ENCODE peak calls at places on chromosomes 3 and 15, in five cellular contexts. One of them, this sample, is unnamed.

GRCh38 chr3:12877040-12877439 is 35.7 kb upstream of the RPL32 start:
- DNase-seq in endothelial cell of umbilical vein: no peak
- DNase-seq in neural progenitor cell: no peak
- DNase-seq in fibroblast of lung: no peak
- DNase-seq in K562: no peak
- DNase-seq in this sample: no peak

GRCh38 chr3:180657094-180657493 is 22.2 kb downstream of the CCDC39 start:
- DNase-seq in endothelial cell of umbilical vein: no peak
- DNase-seq in neural progenitor cell: no peak
- DNase-seq in fibroblast of lung: no peak
- DNase-seq in K562: no peak
- DNase-seq in this sample: no peak

GRCh38 chr15:33099213-33099612 is 95.3 kb downstream of the FMN1 start:
- DNase-seq in endothelial cell of umbilical vein: no peak
- DNase-seq in neural progenitor cell: no peak
- DNase-seq in fibroblast of lung: no peak
- DNase-seq in K562: no peak
- DNase-seq in this sample: no peak

GRCh38 chr15:51425517-51426033 is 84.1 kb downstream of the GLDN start:
- DNase-seq in endothelial cell of umbilical vein: peak; percentile 5
- DNase-seq in neural progenitor cell: no peak
- DNase-seq in fibroblast of lung: no peak
- DNase-seq in K562: no peak
- DNase-seq in this sample: no peak

GRCh38 chr3:112653881-112654300 is 12.9 kb upstream of the CCDC80 start:
- DNase-seq in endothelial cell of umbilical vein: no peak
- DNase-seq in neural progenitor cell: no peak
- DNase-seq in fibroblast of lung: peak; percentile 96
- DNase-seq in K562: no peak
- DNase-seq in this sample: peak; percentile 52

GRCh38 chr3:57917611-57918010 is 90.6 kb upstream of the FLNB start:
- DNase-seq in endothelial cell of umbilical vein: no peak
- DNase-seq in neural progenitor cell: no peak
- DNase-seq in fibroblast of lung: peak; percentile 11
- DNase-seq in K562: no peak
- DNase-seq in this sample: no peak

GRCh38 chr3:124663690-124664089 is 66.6 kb upstream of the UMPS start:
- DNase-seq in endothelial cell of umbilical vein: no peak
- DNase-seq in neural progenitor cell: no peak
- DNase-seq in fibroblast of lung: no peak
- DNase-seq in K562: no peak
- DNase-seq in this sample: no peak

GRCh38 chr3:150410311-150411105 is 2.4 kb downstream of the TSC22D2 start:
- DNase-seq in endothelial cell of umbilical vein: peak; percentile 46
- DNase-seq in neural progenitor cell: peak; percentile 43
- DNase-seq in fibroblast of lung: peak; percentile 36
- DNase-seq in K562: no peak
- DNase-seq in this sample: no peak

GRCh38 chr3:177657243-177657642 is 460.0 kb upstream of the TBL1XR1 start:
- DNase-seq in endothelial cell of umbilical vein: no peak
- DNase-seq in neural progenitor cell: no peak
- DNase-seq in fibroblast of lung: no peak
- DNase-seq in K562: no peak
- DNase-seq in this sample: no peak

GRCh38 chr3:101574388-101575156 is 592 bp downstream of the PCNP start:
- DNase-seq in endothelial cell of umbilical vein: peak; percentile 66
- DNase-seq in neural progenitor cell: peak; percentile 66
- DNase-seq in fibroblast of lung: peak; percentile 67
- DNase-seq in K562: peak; percentile 17
- DNase-seq in this sample: no peak

GRCh38 chr3:65436580-65436979 is 602.1 kb downstream of the MAGI1 start:
- DNase-seq in endothelial cell of umbilical vein: peak; percentile 26
- DNase-seq in neural progenitor cell: peak; percentile 63
- DNase-seq in fibroblast of lung: no peak
- DNase-seq in K562: peak; percentile 6
- DNase-seq in this sample: no peak

GRCh38 chr3:102068327-102068726 is 219.0 kb downstream of the NFKBIZ start:
- DNase-seq in endothelial cell of umbilical vein: peak; percentile 49
- DNase-seq in neural progenitor cell: no peak
- DNase-seq in fibroblast of lung: peak; percentile 7
- DNase-seq in K562: no peak
- DNase-seq in this sample: no peak

GRCh38 chr3:138417559-138417982 is 16.8 kb upstream of the ESYT3 start:
- DNase-seq in endothelial cell of umbilical vein: peak; percentile 64
- DNase-seq in neural progenitor cell: peak; percentile 90
- DNase-seq in fibroblast of lung: peak; percentile 71
- DNase-seq in K562: peak; percentile 69
- DNase-seq in this sample: peak; percentile 54

GRCh38 chr3:52195823-52196331 is 2.1 kb upstream of the ALAS1 start:
- DNase-seq in endothelial cell of umbilical vein: peak; percentile 29
- DNase-seq in neural progenitor cell: no peak
- DNase-seq in fibroblast of lung: peak; percentile 23
- DNase-seq in K562: no peak
- DNase-seq in this sample: no peak

GRCh38 chr15:45457641-45458539 is 64.7 kb downstream of the SLC30A4 start:
- DNase-seq in endothelial cell of umbilical vein: peak; percentile 86
- DNase-seq in neural progenitor cell: peak; percentile 83
- DNase-seq in fibroblast of lung: peak; percentile 60
- DNase-seq in K562: peak; percentile 67
- DNase-seq in this sample: peak; percentile 67

GRCh38 chr15:83695246-83695645 is 41.3 kb downstream of the ADAMTSL3 start:
- DNase-seq in endothelial cell of umbilical vein: no peak
- DNase-seq in neural progenitor cell: no peak
- DNase-seq in fibroblast of lung: no peak
- DNase-seq in K562: no peak
- DNase-seq in this sample: peak; percentile 22

GRCh38 chr3:196563721-196564225 is 4.6 kb downstream of the WDR53 start:
- DNase-seq in endothelial cell of umbilical vein: peak; percentile 66
- DNase-seq in neural progenitor cell: no peak
- DNase-seq in fibroblast of lung: peak; percentile 52
- DNase-seq in K562: peak; percentile 54
- DNase-seq in this sample: peak; percentile 76

GRCh38 chr3:49173116-49173791 is 1.9 kb downstream of the KLHDC8B start:
- DNase-seq in endothelial cell of umbilical vein: peak; percentile 88
- DNase-seq in neural progenitor cell: peak; percentile 87
- DNase-seq in fibroblast of lung: peak; percentile 28
- DNase-seq in K562: peak; percentile 63
- DNase-seq in this sample: no peak

GRCh38 chr3:11699083-11699427 is 55.3 kb upstream of the VGLL4 start:
- DNase-seq in endothelial cell of umbilical vein: no peak
- DNase-seq in neural progenitor cell: no peak
- DNase-seq in fibroblast of lung: peak; percentile 74
- DNase-seq in K562: no peak
- DNase-seq in this sample: no peak

GRCh38 chr15:89829616-89830440 is 15.2 kb upstream of the ANPEP start:
- DNase-seq in endothelial cell of umbilical vein: no peak
- DNase-seq in neural progenitor cell: no peak
- DNase-seq in fibroblast of lung: no peak
- DNase-seq in K562: no peak
- DNase-seq in this sample: no peak

GRCh38 chr15:89826671-89827655 is 12.3 kb upstream of the ANPEP start:
- DNase-seq in endothelial cell of umbilical vein: no peak
- DNase-seq in neural progenitor cell: no peak
- DNase-seq in fibroblast of lung: no peak
- DNase-seq in K562: no peak
- DNase-seq in this sample: no peak

GRCh38 chr15:89828324-89829145 is 13.9 kb upstream of the ANPEP start:
- DNase-seq in endothelial cell of umbilical vein: no peak
- DNase-seq in neural progenitor cell: peak; percentile 41
- DNase-seq in fibroblast of lung: peak; percentile 82
- DNase-seq in K562: peak; percentile 23
- DNase-seq in this sample: peak; percentile 78

GRCh38 chr15:89829161-89829560 is 14.5 kb upstream of the ANPEP start:
- DNase-seq in endothelial cell of umbilical vein: no peak
- DNase-seq in neural progenitor cell: no peak
- DNase-seq in fibroblast of lung: no peak
- DNase-seq in K562: no peak
- DNase-seq in this sample: no peak

GRCh38 chr15:89827821-89828220 is 13.2 kb upstream of the ANPEP start:
- DNase-seq in endothelial cell of umbilical vein: no peak
- DNase-seq in neural progenitor cell: no peak
- DNase-seq in fibroblast of lung: no peak
- DNase-seq in K562: no peak
- DNase-seq in this sample: no peak
- H3K4me3 ChIP-seq in endothelial cell of umbilical vein: no peak overlapping the region
- H3K4me3 ChIP-seq in neural progenitor cell: no peak overlapping the region
- H3K4me3 ChIP-seq in fibroblast of lung: no peak overlapping the region
- H3K4me3 ChIP-seq in K562: no peak overlapping the region
- H3K4me3 ChIP-seq in this sample: no peak overlapping the region

GRCh38 chr3:189239616-189240015 is 67.8 kb downstream of the TPRG1 start:
- DNase-seq in endothelial cell of umbilical vein: no peak
- DNase-seq in neural progenitor cell: no peak
- DNase-seq in fibroblast of lung: no peak
- DNase-seq in K562: no peak
- DNase-seq in this sample: no peak
- H4K20me1 ChIP-seq in endothelial cell of umbilical vein: no peaks in the 10 kb centered on the region
- H4K20me1 ChIP-seq in neural progenitor cell: no peaks in the 10 kb centered on the region
- H4K20me1 ChIP-seq in fibroblast of lung: no peaks in the 10 kb centered on the region
- H4K20me1 ChIP-seq in K562: no peaks in the 10 kb centered on the region
- H4K20me1 ChIP-seq in this sample: no peaks in the 10 kb centered on the region

DNA sequence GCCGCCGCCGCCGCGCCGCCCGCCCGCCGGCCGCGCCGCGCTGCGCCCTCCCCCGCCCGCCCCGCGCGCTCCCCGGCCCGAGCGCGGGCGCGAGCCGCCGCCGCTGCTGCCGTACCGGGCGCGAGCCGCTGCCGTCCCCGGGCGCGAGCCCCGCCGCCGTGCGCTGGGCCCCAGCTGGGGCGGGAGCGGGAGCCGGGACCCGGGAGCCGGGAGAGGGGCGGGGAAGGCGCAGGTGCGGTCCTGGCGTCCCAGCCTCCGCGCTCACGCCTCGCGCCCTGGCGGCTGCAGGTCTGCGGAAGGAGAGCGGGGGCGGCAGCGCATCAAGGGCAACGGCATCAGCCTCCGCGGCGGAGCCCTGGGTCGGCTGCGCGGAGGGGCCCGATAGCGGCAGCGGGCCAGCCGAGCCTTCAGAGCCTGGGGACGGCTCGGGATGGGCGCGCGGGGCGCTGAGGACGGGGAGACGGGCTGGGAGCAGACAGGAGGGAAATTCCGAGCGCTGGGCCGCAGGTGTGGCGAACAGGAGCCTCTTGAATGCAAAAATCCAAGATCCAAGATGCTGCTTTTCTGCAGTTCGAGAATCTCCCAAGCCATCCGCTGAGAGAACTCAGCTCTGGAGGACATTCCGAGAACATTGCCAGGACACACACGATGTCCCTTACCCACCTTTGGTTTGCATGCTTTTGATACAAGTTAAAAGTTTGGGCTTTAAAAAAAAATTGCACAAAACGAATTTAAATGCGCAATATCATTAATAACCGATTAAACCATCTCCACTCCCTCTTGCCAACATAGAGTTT is 251.1 kb downstream of the TJP1 start:
- DNase-seq in endothelial cell of umbilical vein: peak; percentile 38
- DNase-seq in neural progenitor cell: peak; percentile 90
- DNase-seq in fibroblast of lung: peak; percentile 25
- DNase-seq in K562: no peak
- DNase-seq in this sample: no peak
- TF ChIP-seq EZH2 in endothelial cell of umbilical vein: no peak
- TF ChIP-seq EZH2 in neural progenitor cell: no peak
- TF ChIP-seq EZH2 in fibroblast of lung: peak; percentile 92
- TF ChIP-seq EZH2 in K562: no peak
- TF ChIP-seq EZH2 in this sample: no peak

GRCh38 chr3:68935778-68936177 is 3.4 kb upstream of the TAFA4 start:
- DNase-seq in endothelial cell of umbilical vein: no peak
- DNase-seq in neural progenitor cell: no peak
- DNase-seq in fibroblast of lung: no peak
- DNase-seq in K562: no peak
- DNase-seq in this sample: no peak

GRCh38 chr3:68936855-68937254 is 4.5 kb upstream of the TAFA4 start:
- DNase-seq in endothelial cell of umbilical vein: no peak
- DNase-seq in neural progenitor cell: no peak
- DNase-seq in fibroblast of lung: no peak
- DNase-seq in K562: no peak
- DNase-seq in this sample: no peak

DNA sequence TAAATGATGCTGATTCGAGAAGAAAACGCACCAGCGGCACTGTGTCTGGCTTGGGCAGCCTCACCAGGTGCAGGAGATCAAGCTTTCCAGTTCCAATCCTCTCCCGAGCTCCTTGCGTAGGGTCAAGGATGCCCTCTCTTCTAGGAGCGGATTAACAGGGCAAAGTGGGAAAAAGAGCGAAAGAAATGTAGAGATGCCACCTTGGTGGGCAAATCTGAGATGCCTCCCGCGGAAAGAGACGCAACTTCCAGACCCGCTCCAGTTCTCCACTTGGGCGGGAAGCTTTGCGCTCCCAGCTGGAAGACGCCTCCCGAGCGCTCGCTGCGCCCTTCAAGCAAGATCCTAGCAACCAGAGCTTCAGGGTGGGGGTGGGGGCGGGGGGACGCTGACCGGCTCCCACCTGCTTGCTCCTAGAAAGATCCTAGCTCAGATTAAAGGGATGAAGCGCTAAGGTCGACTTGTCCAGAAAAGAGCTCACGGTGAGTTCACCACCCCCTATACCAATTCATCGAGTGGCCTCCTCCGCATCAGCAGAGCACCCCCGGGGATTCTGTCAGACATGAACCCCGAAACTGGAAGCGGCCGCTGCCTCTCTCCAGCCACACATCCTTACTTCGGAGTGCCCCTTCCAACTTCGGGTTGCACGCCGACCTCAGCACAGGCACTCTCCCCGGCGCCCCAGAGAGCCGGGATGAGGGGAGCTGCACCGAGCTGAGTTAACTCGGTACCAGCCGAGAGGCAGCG is 769 bp downstream of the TAFA4 start:
- DNase-seq in endothelial cell of umbilical vein: no peak
- DNase-seq in neural progenitor cell: peak; percentile 48
- DNase-seq in fibroblast of lung: no peak
- DNase-seq in K562: no peak
- DNase-seq in this sample: no peak
- H3K4me3 ChIP-seq in endothelial cell of umbilical vein: no peak overlapping the region
- H3K4me3 ChIP-seq in neural progenitor cell: peak overlapping the region; percentile 52
- H3K4me3 ChIP-seq in fibroblast of lung: no peak overlapping the region
- H3K4me3 ChIP-seq in K562: no peak overlapping the region
- H3K4me3 ChIP-seq in this sample: no peak overlapping the region

This sample was measured in PC-9.